ENCODE peak calls at places on chromosomes 13 and 19, in five cellular contexts. M is fibroblast of lung, N is heart right ventricle, K is MM.1S, J is fibroblast of pulmonary artery. E is an unnamed sample.

GRCh38 chr19:13873776-13874515 is 3.0 kb upstream of the NANOS3 start:
- DNase-seq in M (no peak), K (no peak), N (no peak), J (no peak), E (no peak)

GRCh38 chr19:43997631-43998290 is 5.0 kb upstream of the ZNF230 start:
- DNase-seq in J (peak; percentile 18), M (peak; percentile 61), N (peak; percentile 9), K (no peak), E (no peak)

GRCh38 chr13:97112451-97113152 is 109.5 kb upstream of the MBNL2 start:
- DNase-seq in K (no peak), M (peak; percentile 56), J (no peak), N (no peak), E (no peak)

GRCh38 chr13:99464441-99464949 is 36.8 kb upstream of the TM9SF2 start:
- DNase-seq in J (no peak), N (no peak), M (no peak), K (no peak), E (no peak)

GRCh38 chr19:18309525-18310064 is 13.3 kb downstream of the LSM4 start:
- DNase-seq in M (no peak), K (no peak), N (no peak), J (no peak), E (no peak)

GRCh38 chr19:44260343-44260681 is 626 bp downstream of the ZNF233 start:
- DNase-seq in K (peak; percentile 19), N (no peak), J (no peak), M (no peak), E (no peak)

GRCh38 chr13:47672245-47672975 is 328.7 kb downstream of the SUCLA2 start:
- DNase-seq in J (peak; percentile 59), N (no peak), M (peak; percentile 44), K (no peak), E (no peak)

GRCh38 chr19:16821081-16821480 is 8.1 kb upstream of the SIN3B start:
- DNase-seq in J (no peak), K (no peak), N (no peak), M (no peak), E (no peak)

GRCh38 chr19:768424-768823 is 17.5 kb downstream of the MISP start:
- DNase-seq in J (peak; percentile 79), N (no peak), K (no peak), M (peak; percentile 92), E (no peak)

GRCh38 chr13:52599853-52600603 is 42.2 kb upstream of the HNRNPA1L2 start:
- DNase-seq in J (peak; percentile 3), M (peak; percentile 35), N (peak; percentile 17), K (peak; percentile 22), E (peak; percentile 68)

GRCh38 chr19:57651654-57651996 is 17.1 kb upstream of the ZSCAN4 start:
- DNase-seq in N (no peak), J (no peak), M (no peak), K (no peak), E (no peak)

GRCh38 chr13:66689628-66690027 is 540.5 kb downstream of the PCDH9 start:
- DNase-seq in K (peak; percentile 19), J (peak; percentile 71), N (no peak), M (peak; percentile 38), E (no peak)

GRCh38 chr13:42113478-42113877 is 65.0 kb downstream of the DGKH start:
- DNase-seq in J (no peak), N (no peak), K (no peak), M (no peak), E (no peak)

GRCh38 chr13:111485491-111486250 is 165.2 kb downstream of the TEX29 start:
- DNase-seq in K (no peak), M (no peak), J (no peak), N (no peak), E (no peak)

GRCh38 chr13:99610702-99611289 is 109.5 kb downstream of the TM9SF2 start:
- DNase-seq in J (no peak), N (no peak), M (no peak), K (no peak), E (no peak)

GRCh38 chr13:50230365-50230978 is 215.2 kb downstream of the KCNRG start:
- DNase-seq in K (no peak), J (peak; percentile 90), N (no peak), M (peak; percentile 53), E (no peak)

GRCh38 chr19:1826557-1827521 is 14.8 kb upstream of the ATP8B3 start:
- DNase-seq in K (no peak), N (no peak), M (no peak), J (peak; percentile 13), E (no peak)

GRCh38 chr19:38284422-38284821 is 19.6 kb upstream of the C19orf33 start:
- DNase-seq in J (no peak), M (no peak), K (no peak), N (no peak), E (no peak)

GRCh38 chr19:30070198-30070969 is 128.3 kb downstream of the URI1 start:
- DNase-seq in J (no peak), M (no peak), K (no peak), N (no peak), E (no peak)

GRCh38 chr19:19059837-19060611 is 3.8 kb upstream of the SLC25A42 start:
- DNase-seq in K (no peak), N (no peak), M (no peak), J (no peak), E (no peak)

GRCh38 chr13:106104281-106104901 is 431.1 kb downstream of the EFNB2 start:
- DNase-seq in K (no peak), M (peak; percentile 96), N (no peak), J (peak; percentile 85), E (no peak)

GRCh38 chr19:33622809-33623511 is 1.2 kb downstream of the CHST8 start:
- DNase-seq in N (no peak), M (no peak), J (no peak), K (no peak), E (no peak)

GRCh38 chr13:35881360-35881759 is 249.8 kb downstream of the DCLK1 start:
- DNase-seq in N (no peak), M (peak; percentile 66), J (peak; percentile 49), K (no peak), E (no peak)

GRCh38 chr19:49073514-49074378 is 1.2 kb upstream of the KCNA7 start:
- DNase-seq in J (no peak), K (no peak), M (no peak), N (no peak), E (no peak)

DNA sequence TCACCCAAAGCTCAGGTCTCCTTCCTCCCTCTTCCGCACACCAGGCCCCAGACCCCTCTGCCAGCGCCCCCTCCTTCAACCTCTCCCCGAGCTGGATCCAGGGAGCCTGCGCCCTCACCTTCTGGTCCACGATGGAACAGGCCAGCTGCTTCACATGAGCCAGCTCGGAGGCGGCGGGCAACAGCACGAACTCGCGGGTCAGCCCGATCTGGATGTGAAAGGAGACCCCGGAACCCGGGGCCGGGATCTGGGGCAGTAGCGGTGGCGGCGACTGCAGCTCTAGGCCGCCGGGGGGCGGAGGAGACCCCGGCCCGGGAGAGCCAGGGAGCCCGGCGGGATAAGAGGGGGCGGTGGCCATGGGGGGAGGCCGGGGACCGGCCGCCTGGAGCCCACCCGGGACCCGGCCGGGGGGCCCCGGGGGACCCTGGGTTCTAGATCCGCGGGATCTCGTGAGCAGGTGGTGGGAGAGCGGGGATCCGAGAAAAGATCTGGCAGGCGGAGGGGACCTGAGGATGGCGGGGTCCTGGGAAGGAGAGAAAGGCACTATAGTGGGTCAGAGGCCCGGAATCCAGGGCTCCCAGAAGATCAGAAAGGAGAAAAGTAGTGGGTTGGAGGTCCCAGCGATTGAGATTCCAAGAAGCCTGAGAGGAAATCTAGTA is 772 bp downstream of the PRKD2 start:
- DNase-seq in M (no peak), K (no peak), J (no peak), N (no peak), E (peak; percentile 55)
- TF ChIP-seq CTCF in M (no peak), K (no peak), J (no peak), N (peak; percentile 11), E (peak; percentile 23)

GRCh38 chr13:46315491-46316075 is 71.5 kb downstream of the RUBCNL start:
- DNase-seq in J (no peak), M (no peak), N (no peak), K (no peak), E (no peak)

GRCh38 chr13:46314587-46314986 is 72.5 kb downstream of the RUBCNL start:
- DNase-seq in N (no peak), J (no peak), M (no peak), K (no peak), E (no peak)

GRCh38 chr13:46313441-46314257 is 73.4 kb downstream of the RUBCNL start:
- DNase-seq in N (no peak), K (no peak), M (no peak), J (no peak), E (no peak)

GRCh38 chr13:46315036-46315435 is 72.0 kb downstream of the RUBCNL start:
- DNase-seq in J (no peak), K (no peak), N (no peak), M (no peak), E (no peak)

GRCh38 chr13:46317120-46317519 is 69.9 kb downstream of the RUBCNL start:
- DNase-seq in M (no peak), K (no peak), N (no peak), J (peak; percentile 59), E (no peak)
- TF ChIP-seq CTCF in M (no peak), K (no peak), N (no peak), J (peak; percentile 23), E (no peak)

GRCh38 chr19:10431254-10431942 is 11.1 kb downstream of the PDE4A start:
- DNase-seq in J (no peak), M (peak; percentile 39), N (no peak), K (no peak), E (no peak)
- TF ChIP-seq CTCF in J (no peak), M (no peak), N (no peak), K (no peak), E (no peak)

DNA sequence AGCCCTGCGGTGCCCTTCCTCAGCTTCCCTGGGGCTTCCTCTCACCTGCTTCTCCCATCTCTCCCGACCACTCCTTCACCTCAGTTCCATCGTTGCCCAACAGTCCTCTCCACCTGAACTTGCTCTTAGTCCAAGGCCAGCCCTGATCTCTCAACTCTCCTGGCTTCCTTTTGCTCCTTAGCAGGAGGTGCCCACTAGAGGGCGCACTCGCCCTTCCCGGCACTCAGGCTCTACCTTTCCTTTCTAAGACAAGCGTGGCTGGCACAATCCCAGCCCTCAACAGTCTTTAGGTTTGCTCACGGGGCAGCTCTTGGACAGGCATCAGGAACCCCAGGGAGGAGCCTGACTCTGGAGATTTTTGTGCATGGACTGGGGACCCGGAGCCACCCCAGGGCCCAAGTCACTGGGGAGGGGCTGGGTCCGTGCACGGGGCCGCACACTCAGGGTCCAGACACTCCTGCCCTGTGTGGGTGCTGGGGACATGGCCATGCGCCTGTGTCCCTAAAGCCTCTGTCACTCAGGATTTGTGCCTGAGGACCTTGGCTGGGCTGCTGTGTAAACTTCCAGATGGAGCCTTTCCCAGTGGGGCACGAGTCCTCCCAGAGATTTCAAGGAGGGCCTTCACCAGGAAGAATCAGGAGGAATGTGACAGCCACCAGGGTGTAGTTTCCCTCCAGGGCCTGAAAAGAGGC is 12.1 kb upstream of the CEACAM8 start:
- DNase-seq in M (peak; percentile 2), N (no peak), K (peak; percentile 47), J (peak; percentile 33), E (no peak)
- TF ChIP-seq CTCF in M (peak; percentile 59), N (peak; percentile 55), K (peak; percentile 91), J (peak; percentile 64), E (peak; percentile 43)

DNA sequence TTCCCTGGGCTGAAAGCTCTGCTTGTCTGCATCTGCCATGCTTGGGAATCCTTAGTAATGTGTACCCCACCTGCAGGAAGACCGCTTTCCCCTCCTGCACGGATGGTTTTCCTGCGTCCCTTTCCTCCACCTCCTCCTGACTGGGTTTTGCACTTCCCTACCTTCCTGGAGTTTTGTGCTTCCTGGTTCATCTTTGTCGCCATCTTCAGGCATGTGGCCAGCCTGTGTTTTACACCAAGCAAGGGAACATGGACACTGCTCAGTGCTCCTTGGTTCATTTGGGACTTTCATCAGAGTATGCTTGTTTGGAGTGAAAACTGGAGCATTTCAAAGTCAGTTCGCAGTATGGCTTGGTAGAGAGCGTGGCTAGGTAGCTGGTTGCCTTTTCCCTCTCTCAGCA is 30.7 kb downstream of the ERICH6B start:
- DNase-seq in K (no peak), N (no peak), M (no peak), J (no peak), E (no peak)
- TF ChIP-seq CTCF in K (no peak), N (no peak), M (no peak), J (peak; percentile 6), E (no peak)

GRCh38 chr19:53659292-53659691 is 27.5 kb downstream of the DPRX start:
- DNase-seq in J (peak; percentile 3), M (no peak), K (no peak), N (peak; percentile 41), E (peak; percentile 31)
- TF ChIP-seq CTCF in J (no peak), M (no peak), K (no peak), N (peak; percentile 61), E (no peak)

E was measured in mesothelial cell of epicardium.